ENCODE peak calls at places on chromosomes 2 and 18, in eight cellular contexts. E is left ventricle myocardium inferior, S is neural progenitor cell, K is fibroblast of lung, C is gastrocnemius medialis, Z is heart right ventricle, D is colonic mucosa, O is psoas muscle. M is an unnamed sample. For H3K36me3 and H3K4me1, the result is how much of the 10 kb centered on the place peaks cover.

GRCh38 chr18:13545514-13545913 is 180.8 kb downstream of the FAM210A start:
- DNase-seq in S (no peak), D (peak), Z (no peak), E (no peak), C (no peak), K (no peak), O (no peak), M (no peak)

GRCh38 chr18:63213331-63213900 is 106.2 kb downstream of the BCL2 start:
- DNase-seq in K (peak), Z (no peak), E (no peak), S (no peak), O (no peak), C (no peak), D (no peak), M (no peak)

GRCh38 chr18:51127664-51128063 is 69.8 kb downstream of the MEX3C start:
- DNase-seq in D (no peak), K (no peak), O (no peak), E (no peak), Z (no peak), S (no peak), C (no peak), M (no peak)

GRCh38 chr2:241509408-241509784 is 1.0 kb upstream of the STK25 start:
- DNase-seq in K (no peak), Z (no peak), O (no peak), D (no peak), S (no peak), C (no peak), E (no peak), M (no peak)

GRCh38 chr2:144320491-144320890 is 199.4 kb downstream of the ZEB2 start:
- DNase-seq in E (no peak), S (no peak), K (peak), Z (no peak), D (no peak), C (peak), O (no peak), M (no peak)

GRCh38 chr2:136112949-136113766 is 4.8 kb downstream of the CXCR4 start:
- DNase-seq in O (no peak), C (no peak), Z (no peak), K (no peak), E (no peak), S (no peak), D (no peak), M (no peak)

GRCh38 chr2:31319391-31320175 is 85.6 kb downstream of the EHD3 start:
- DNase-seq in S (no peak), Z (no peak), E (no peak), K (peak), D (peak), O (peak), C (peak), M (no peak)

GRCh38 chr2:16624419-16624745 is 41.3 kb downstream of the CYRIA start:
- DNase-seq in K (no peak), O (no peak), Z (no peak), S (no peak), E (no peak), D (no peak), C (no peak), M (no peak)

GRCh38 chr2:18924905-18925691 is 335.7 kb upstream of the NT5C1B start:
- DNase-seq in C (no peak), S (no peak), O (no peak), Z (no peak), K (peak), D (no peak), E (no peak), M (no peak)

GRCh38 chr18:6728318-6728717 is 1.2 kb upstream of the ARHGAP28 start:
- DNase-seq in D (no peak), E (no peak), C (no peak), K (no peak), O (no peak), S (no peak), Z (no peak), M (no peak)

GRCh38 chr2:53520630-53520940 is 247.0 kb upstream of the CHAC2 start:
- DNase-seq in Z (no peak), S (peak), K (no peak), D (no peak), O (no peak), E (no peak), C (no peak), M (no peak)

GRCh38 chr2:173934895-173935294 is 30.3 kb downstream of the SP3 start:
- DNase-seq in K (no peak), D (no peak), Z (no peak), E (no peak), O (no peak), C (no peak), S (no peak), M (no peak)

GRCh38 chr2:98376996-98377395 is 30.7 kb downstream of the CNGA3 start:
- DNase-seq in C (no peak), K (no peak), S (no peak), D (no peak), Z (no peak), E (no peak), O (no peak), M (no peak)

GRCh38 chr2:173354073-173354600 is 535 bp upstream of the CDCA7 start:
- DNase-seq in E (no peak), K (no peak), O (no peak), S (no peak), D (no peak), Z (no peak), C (no peak), M (no peak)

GRCh38 chr18:3771121-3771971 is 321.4 kb downstream of the TGIF1 start:
- DNase-seq in C (peak), O (peak), Z (peak), E (peak), S (peak), K (peak), D (peak), M (peak)

GRCh38 chr2:79909521-79909920 is 395.0 kb downstream of the LRRTM1 start:
- DNase-seq in Z (no peak), S (no peak), D (no peak), C (no peak), E (no peak), O (no peak), K (no peak), M (no peak)

GRCh38 chr2:196128749-196129148 is 42.6 kb downstream of the STK17B start:
- DNase-seq in E (no peak), O (no peak), D (no peak), K (no peak), S (no peak), Z (no peak), C (no peak), M (no peak)

GRCh38 chr2:28643911-28644334 is 107.7 kb upstream of the PPP1CB start:
- DNase-seq in K (peak), Z (no peak), S (no peak), O (no peak), D (no peak), E (no peak), C (no peak), M (peak)

GRCh38 chr2:191050640-191050987 is 36.6 kb upstream of the STAT1 start:
- DNase-seq in C (no peak), Z (no peak), D (no peak), S (no peak), E (no peak), K (peak), O (no peak), M (no peak)

GRCh38 chr2:64807417-64807816 is 153.7 kb upstream of the SERTAD2 start:
- DNase-seq in Z (no peak), D (no peak), E (no peak), C (no peak), K (peak), S (no peak), O (no peak), M (no peak)

GRCh38 chr2:98463081-98463481 is 18.4 kb downstream of the INPP4A start:
- DNase-seq in O (no peak), C (no peak), K (no peak), S (no peak), Z (no peak), E (no peak), D (no peak), M (no peak)

GRCh38 chr18:68549257-68549871 is 165.5 kb downstream of the TMX3 start:
- DNase-seq in C (no peak), D (no peak), O (no peak), S (no peak), K (peak), Z (no peak), E (no peak), M (no peak)

GRCh38 chr2:61253136-61253535 is 91.1 kb downstream of the C2orf74 start:
- DNase-seq in Z (no peak), O (no peak), E (no peak), S (no peak), K (no peak), C (no peak), D (no peak), M (no peak)

GRCh38 chr2:165357758-165358157 is 111.7 kb upstream of the CSRNP3 start:
- DNase-seq in O (no peak), C (no peak), E (no peak), K (peak), D (no peak), Z (no peak), S (no peak), M (no peak)

GRCh38 chr18:47413327-47413726 is 161.9 kb upstream of the SKOR2 start:
- DNase-seq in C (no peak), S (no peak), D (no peak), E (no peak), O (no peak), K (no peak), Z (no peak), M (no peak)

GRCh38 chr2:117523267-117523666 is 291.2 kb upstream of the DDX18 start:
- DNase-seq in Z (peak), C (no peak), O (peak), K (no peak), S (no peak), D (peak), E (peak), M (peak)

GRCh38 chr18:48186084-48186798 is 222.9 kb downstream of the ZBTB7C start:
- DNase-seq in D (peak), E (no peak), K (no peak), C (no peak), Z (no peak), O (no peak), S (peak), M (no peak)

GRCh38 chr2:17426708-17427107 is 91.5 kb downstream of the RAD51AP2 start:
- DNase-seq in K (no peak), E (no peak), S (no peak), D (no peak), O (no peak), C (no peak), Z (no peak), M (no peak)

GRCh38 chr18:78676622-78677482 is 302.8 kb upstream of the SALL3 start:
- DNase-seq in D (no peak), S (no peak), Z (no peak), K (no peak), C (no peak), O (peak), E (no peak), M (no peak)

GRCh38 chr2:48829036-48829435 is 73.5 kb upstream of the LHCGR start:
- DNase-seq in S (no peak), C (no peak), E (no peak), Z (no peak), K (no peak), D (no peak), O (no peak), M (no peak)

GRCh38 chr18:5237083-5237722 is 40.1 kb upstream of the AKAIN1 start:
- DNase-seq in Z (peak), E (peak), O (peak), K (peak), S (no peak), D (no peak), C (no peak), M (no peak)

GRCh38 chr2:25756444-25757022 is 83.2 kb upstream of the DTNB start:
- DNase-seq in S (no peak), O (no peak), Z (no peak), E (no peak), D (no peak), K (no peak), C (no peak), M (no peak)
- H3K36me3 ChIP-seq in S (under half), O (under half), Z (under half), E (half or more), D (under half), K (under half), C (under half), M (under half)

GRCh38 chr2:151792589-151792988 is 35.6 kb downstream of the ARL5A start:
- DNase-seq in S (peak), K (no peak), C (no peak), Z (no peak), E (no peak), D (no peak), O (no peak), M (no peak)
- TF ChIP-seq CTCF in S (peak), K (no peak), C (peak), Z (no peak), E (no peak), D (no peak), O (peak), M (no peak)

GRCh38 chr2:70091816-70092215 is 4.5 kb downstream of the PCBP1 start:
- DNase-seq in K (no peak), S (no peak), C (no peak), E (no peak), D (no peak), O (no peak), Z (no peak), M (no peak)
- H3K4me1 ChIP-seq in K (under half), S (under half), C (under half), E (under half), D (under half), O (under half), Z (under half), M (under half)

DNA sequence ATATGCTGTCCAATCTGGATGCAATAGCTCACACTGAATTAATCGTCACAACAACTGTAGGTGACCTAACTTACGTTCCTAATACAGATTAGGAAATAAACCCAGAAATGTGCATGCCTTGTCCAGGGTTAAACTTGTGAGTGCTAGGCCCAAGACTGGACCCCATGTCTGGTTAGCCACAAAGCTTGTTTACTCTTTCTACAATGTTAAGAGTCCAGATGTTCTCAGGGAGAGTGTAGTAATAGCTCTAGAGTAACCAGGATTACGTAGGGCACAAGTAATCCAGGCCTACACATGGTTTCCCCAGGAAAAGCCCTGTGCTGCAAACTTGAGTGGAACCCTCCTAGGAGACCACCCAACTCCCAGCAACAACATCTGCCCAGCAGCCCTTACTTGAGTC is 26.2 kb downstream of the TRIB2 start:
- DNase-seq in Z (no peak), C (no peak), K (peak), O (no peak), S (no peak), D (no peak), E (no peak), M (no peak)
- H3K36me3 ChIP-seq in Z (under half), C (under half), K (under half), O (under half), S (under half), D (under half), E (half or more), M (under half)

M was measured in ovary.